ENCODE peak calls at places on chromosomes 6 and 20, in nine cellular contexts. N, W, Z, D, L, O, X, R and Y are unnamed samples. For H3K36me3, the result is how much of the 10 kb centered on the place peaks cover.

GRCh38 chr20:23118766-23119165 is 32.6 kb upstream of the CD93 start:
- DNase-seq in R (no peak), L (no peak), W (no peak), X (no peak), D (no peak), O (no peak), Z (no peak), N (no peak), Y (no peak)

GRCh38 chr6:108027054-108027453 is 47.5 kb downstream of the OSTM1 start:
- DNase-seq in L (peak), N (no peak), X (no peak), O (no peak), W (no peak), D (no peak), Z (no peak), R (no peak), Y (no peak)

GRCh38 chr6:83097675-83098074 is 30.2 kb downstream of the DOP1A start:
- DNase-seq in N (no peak), Z (no peak), O (no peak), L (no peak), W (no peak), R (no peak), D (no peak), X (no peak), Y (no peak)

GRCh38 chr20:64006490-64006889 is 25.6 kb downstream of the PRPF6 start:
- DNase-seq in N (no peak), L (no peak), O (no peak), D (no peak), R (no peak), Z (no peak), X (no peak), W (no peak), Y (no peak)

GRCh38 chr20:634526-634925 is 18.5 kb downstream of the SRXN1 start:
- DNase-seq in O (no peak), X (no peak), N (no peak), W (no peak), D (no peak), R (no peak), Z (no peak), L (no peak), Y (no peak)

GRCh38 chr6:113500221-113500620 is 356.9 kb upstream of the MARCKS start:
- DNase-seq in N (no peak), R (no peak), X (no peak), L (peak), W (no peak), D (no peak), O (no peak), Z (no peak), Y (no peak)

GRCh38 chr20:59010995-59011873 is 4.2 kb upstream of the CTSZ start:
- DNase-seq in N (no peak), L (peak), R (no peak), W (no peak), X (peak), O (peak), D (peak), Z (no peak), Y (peak)

GRCh38 chr20:43068482-43068881 is 121.2 kb downstream of the PTPRT start:
- DNase-seq in X (no peak), Z (no peak), R (no peak), N (no peak), W (no peak), D (no peak), O (no peak), L (no peak), Y (no peak)

GRCh38 chr20:35237486-35237885 is 11.0 kb downstream of the MMP24 start:
- DNase-seq in L (peak), O (no peak), X (no peak), N (no peak), W (no peak), D (no peak), Z (no peak), R (no peak), Y (no peak)

GRCh38 chr6:152246554-152247337 is 390.4 kb downstream of the SYNE1 start:
- DNase-seq in R (no peak), X (no peak), W (no peak), Z (no peak), L (peak), D (peak), O (peak), N (no peak), Y (no peak)

GRCh38 chr20:2576317-2576727 is 39.9 kb downstream of the TMC2 start:
- DNase-seq in Z (no peak), X (no peak), L (no peak), R (no peak), D (no peak), W (no peak), N (no peak), O (no peak), Y (no peak)

GRCh38 chr6:168988280-168988679 is 265.4 kb downstream of the THBS2 start:
- DNase-seq in D (no peak), O (no peak), Z (no peak), L (no peak), N (no peak), R (no peak), X (no peak), W (no peak), Y (no peak)

GRCh38 chr20:5660346-5660745 is 89.9 kb upstream of the SHLD1 start:
- DNase-seq in Z (no peak), X (no peak), R (no peak), D (no peak), O (peak), W (no peak), L (peak), N (no peak), Y (no peak)

GRCh38 chr6:166029506-166029905 is 138.1 kb downstream of the TBXT start:
- DNase-seq in O (peak), N (no peak), R (no peak), X (no peak), D (no peak), L (peak), W (no peak), Z (no peak), Y (no peak)

GRCh38 chr20:19888269-19888669 is 128.9 kb upstream of the NAA20 start:
- DNase-seq in O (no peak), W (no peak), X (no peak), L (no peak), R (no peak), D (no peak), N (peak), Z (no peak), Y (no peak)

GRCh38 chr20:24993337-24994185 is 1.0 kb upstream of the APMAP start:
- DNase-seq in X (no peak), D (peak), O (peak), L (peak), R (peak), Z (no peak), W (no peak), N (peak), Y (no peak)

GRCh38 chr20:36728986-36729385 is 16.9 kb downstream of the NDRG3 start:
- DNase-seq in L (peak), D (peak), O (peak), X (no peak), R (peak), N (no peak), Z (no peak), W (peak), Y (no peak)

GRCh38 chr6:97081010-97081573 is 156.6 kb downstream of the KLHL32 start:
- DNase-seq in R (no peak), L (no peak), N (no peak), X (no peak), W (no peak), D (no peak), O (no peak), Z (no peak), Y (no peak)

GRCh38 chr6:109503327-109504224 is 20.6 kb upstream of the ZBTB24 start:
- DNase-seq in X (no peak), Z (no peak), O (no peak), D (no peak), R (no peak), L (no peak), N (no peak), W (no peak), Y (no peak)

GRCh38 chr6:27145731-27146455 is 101.6 kb upstream of the PRSS16 start:
- DNase-seq in D (peak), X (peak), L (peak), N (peak), R (peak), W (peak), Z (peak), O (peak), Y (peak)

GRCh38 chr20:6746901-6747609 is 20.4 kb upstream of the BMP2 start:
- DNase-seq in D (peak), Z (peak), W (peak), R (peak), X (no peak), N (no peak), O (peak), L (no peak), Y (peak)

GRCh38 chr6:30264731-30265130 is 51.5 kb upstream of the TRIM26 start:
- DNase-seq in D (peak), O (peak), R (no peak), Z (no peak), N (no peak), W (no peak), L (peak), X (no peak), Y (no peak)

GRCh38 chr20:49032455-49032854 is 13.7 kb upstream of the CSE1L start:
- DNase-seq in R (peak), N (no peak), D (no peak), L (no peak), X (no peak), W (no peak), Z (no peak), O (no peak), Y (no peak)
- H3K36me3 ChIP-seq in R (half or more), N (under half), D (under half), L (under half), X (under half), W (under half), Z (under half), O (under half), Y (half or more)

GRCh38 chr6:32669893-32670292 is 3.4 kb upstream of the HLA-DQB1 start:
- DNase-seq in Z (no peak), W (no peak), O (no peak), R (no peak), D (no peak), L (no peak), N (no peak), X (no peak), Y (no peak)
- H3K4me3 ChIP-seq in Z (no peak), W (no peak), O (no peak), R (no peak), D (no peak), L (no peak), N (no peak), X (no peak), Y (no peak)

GRCh38 chr6:3273707-3274521 is 15.2 kb downstream of the PSMG4 start:
- DNase-seq in N (no peak), Z (no peak), X (no peak), O (no peak), D (no peak), R (no peak), W (no peak), L (no peak), Y (no peak)

GRCh38 chr6:3270258-3270657 is 11.5 kb downstream of the PSMG4 start:
- DNase-seq in D (no peak), N (peak), Z (no peak), R (no peak), X (no peak), W (no peak), L (no peak), O (no peak), Y (no peak)

GRCh38 chr6:3271756-3272155 is 13.0 kb downstream of the PSMG4 start:
- DNase-seq in D (no peak), Z (no peak), L (no peak), N (no peak), W (no peak), O (no peak), R (no peak), X (no peak), Y (no peak)

GRCh38 chr6:3276174-3277167 is 17.7 kb downstream of the PSMG4 start:
- DNase-seq in D (no peak), L (no peak), R (no peak), Z (no peak), N (no peak), W (no peak), O (no peak), X (no peak), Y (no peak)

DNA sequence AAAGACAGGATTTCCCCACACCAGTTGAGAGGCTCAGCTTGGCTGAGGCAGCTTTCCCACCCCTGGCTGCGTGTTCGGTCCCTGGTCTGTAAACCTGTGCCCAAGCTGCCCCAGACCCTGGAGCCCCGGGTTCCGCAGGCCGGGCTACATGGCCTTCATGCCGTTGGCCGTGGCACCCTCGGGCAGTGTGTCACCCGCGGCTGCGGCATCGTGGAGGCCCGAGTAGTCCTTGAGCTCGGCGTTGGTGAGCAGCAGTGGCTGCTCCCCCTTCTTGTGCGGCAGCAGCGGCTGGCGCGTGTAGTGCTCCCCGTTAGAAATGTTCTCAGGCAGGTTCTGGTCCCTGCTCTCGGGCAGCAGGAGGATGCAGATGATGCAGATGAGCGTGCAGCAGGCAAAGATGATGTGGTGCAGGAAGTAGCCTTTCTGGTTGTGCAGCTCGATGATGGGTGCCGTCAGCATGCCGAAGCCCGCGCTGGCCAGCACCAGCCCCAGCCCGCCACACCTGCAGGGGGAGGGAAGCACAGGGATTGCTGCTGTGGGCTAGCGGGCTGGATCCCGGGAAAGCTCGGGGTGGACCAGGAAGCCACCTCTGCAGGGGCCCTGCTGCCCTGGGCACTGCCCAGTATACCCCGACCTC is 14.3 kb downstream of the PSMG4 start:
- DNase-seq in N (no peak), D (no peak), O (no peak), Z (no peak), W (no peak), R (no peak), L (no peak), X (no peak), Y (no peak)
- H3K36me3 ChIP-seq in N (under half), D (under half), O (under half), Z (under half), W (under half), R (under half), L (under half), X (under half), Y (under half)

DNA sequence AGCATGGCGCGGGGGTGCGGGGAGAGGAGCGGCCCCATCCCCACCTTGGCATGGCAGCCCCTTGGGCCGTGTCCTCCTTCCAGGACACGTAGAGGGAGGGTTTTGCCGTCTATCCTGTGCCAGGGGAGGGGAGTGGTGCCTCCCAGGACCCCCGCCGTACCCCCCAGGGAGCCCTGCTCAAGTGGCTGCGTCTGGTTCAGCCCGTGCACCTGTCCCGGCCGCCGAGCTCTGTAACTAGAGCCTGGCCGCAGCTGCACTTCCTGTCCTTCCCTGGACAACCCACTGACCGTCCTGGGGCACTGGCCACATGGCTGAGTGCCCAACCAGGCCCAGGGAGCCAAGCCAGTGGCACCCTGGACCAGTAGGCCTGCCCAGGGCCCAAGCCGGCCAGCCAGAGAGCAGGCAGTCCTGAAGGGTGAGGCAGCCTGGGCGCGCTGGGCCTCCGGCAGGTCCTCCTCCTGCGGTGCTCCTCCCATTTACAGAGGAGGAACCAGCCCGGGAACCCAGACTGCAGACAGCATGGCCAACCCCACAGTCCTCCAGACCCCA is 8.9 kb downstream of the LAMA5 start:
- DNase-seq in X (no peak), Z (no peak), D (no peak), O (no peak), R (no peak), N (no peak), L (no peak), W (no peak), Y (peak)
- H3K4me3 ChIP-seq in X (no peak), Z (no peak), D (no peak), O (no peak), R (no peak), N (no peak), L (no peak), W (no peak), Y (no peak)

DNA sequence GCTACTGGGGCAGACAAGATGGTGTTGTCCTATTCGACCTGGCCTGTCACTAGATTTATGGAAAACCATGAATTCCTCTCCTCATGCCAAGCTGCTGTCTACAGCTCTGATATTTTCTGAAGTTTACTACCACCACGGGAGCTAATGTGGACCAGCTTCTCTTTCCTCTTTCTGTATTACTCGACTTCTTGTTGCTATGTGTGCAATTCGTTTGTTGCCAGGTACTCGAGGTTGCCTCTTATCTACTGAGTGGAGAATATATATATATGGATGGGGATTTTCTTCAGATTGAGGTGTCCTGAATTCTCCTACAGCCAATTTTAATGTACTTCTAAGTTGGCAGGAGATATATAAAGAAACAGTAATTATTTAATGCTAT is 34.7 kb downstream of the MAN1A1 start:
- DNase-seq in N (no peak), Z (no peak), O (no peak), D (no peak), W (no peak), X (no peak), L (no peak), R (no peak), Y (no peak)
- H3K36me3 ChIP-seq in N (under half), Z (under half), O (under half), D (under half), W (under half), X (under half), L (under half), R (under half), Y (under half)

GRCh38 chr20:53001502-53002301 is 29.5 kb downstream of the TSHZ2 start:
- DNase-seq in R (no peak), N (no peak), D (peak), W (no peak), O (peak), Z (no peak), L (no peak), X (no peak), Y (no peak)
- H3K4me3 ChIP-seq in R (no peak), N (no peak), D (no peak), W (no peak), O (no peak), Z (no peak), L (no peak), X (peak), Y (no peak)

DNA sequence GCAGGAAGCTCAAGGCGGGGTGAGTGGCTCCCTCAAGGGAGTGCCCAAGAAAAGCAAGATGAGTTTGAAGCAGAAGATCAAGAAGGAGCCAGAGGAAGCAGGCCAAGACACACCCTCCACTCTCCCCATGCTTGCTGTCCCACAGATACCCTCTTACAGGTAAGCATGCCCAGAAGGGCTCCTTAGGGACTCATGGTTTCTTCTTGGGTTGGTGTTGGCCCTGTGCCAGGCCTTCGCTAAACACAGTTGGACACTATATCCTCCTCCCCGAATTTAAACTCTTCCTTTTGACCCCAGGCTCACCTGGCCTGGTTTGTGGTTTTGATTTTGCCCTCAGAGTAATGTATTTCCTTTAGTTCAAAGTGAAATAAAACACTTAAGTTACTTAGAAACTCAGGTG is 5.1 kb downstream of the BRPF3 start:
- DNase-seq in D (no peak), L (no peak), O (no peak), N (no peak), Z (no peak), R (no peak), X (no peak), W (no peak), Y (no peak)
- H3K36me3 ChIP-seq in D (under half), L (under half), O (half or more), N (under half), Z (under half), R (half or more), X (under half), W (under half), Y (half or more)